ENCODE peak calls at places on chromosomes 1 and 21, in seven cellular contexts. X is A549, H is fibroblast of the aortic adventitia, J is fibroblast of mammary gland, R is AG04450, E is osteocyte, F is PC-9. A is an unnamed sample.

GRCh38 chr1:220003015-220003414 is 43.3 kb downstream of the EPRS1 start:
- DNase-seq in H (no peak), R (no peak), J (no peak), X (no peak), E (no peak), F (no peak), A (no peak)

GRCh38 chr1:23951646-23952095 is 8.0 kb upstream of the PNRC2 start:
- DNase-seq in H (peak; percentile 80), X (peak; percentile 84), E (no peak), J (peak; percentile 97), R (no peak), F (peak; percentile 81), A (peak; percentile 96)

GRCh38 chr1:186662752-186663151 is 17.5 kb downstream of the PTGS2 start:
- DNase-seq in H (peak; percentile 63), X (no peak), R (no peak), E (no peak), F (no peak), J (peak; percentile 33), A (peak; percentile 72)

GRCh38 chr1:87449348-87449963 is 120.8 kb downstream of the LMO4 start:
- DNase-seq in J (peak; percentile 40), F (no peak), E (no peak), H (peak; percentile 34), X (no peak), R (no peak), A (peak; percentile 53)

GRCh38 chr1:234770924-234771540 is 161.1 kb upstream of the IRF2BP2 start:
- DNase-seq in H (no peak), E (no peak), F (no peak), X (no peak), R (no peak), J (no peak), A (no peak)

GRCh38 chr1:240804475-240804874 is 192.5 kb upstream of the GREM2 start:
- DNase-seq in E (no peak), R (peak; percentile 1), J (no peak), F (no peak), X (no peak), H (peak; percentile 77), A (peak; percentile 46)

GRCh38 chr1:83098791-83099190 is 900.1 kb downstream of the TTLL7 start:
- DNase-seq in X (no peak), R (no peak), E (no peak), J (no peak), H (no peak), F (peak; percentile 76), A (no peak)

GRCh38 chr1:79043506-79043905 is 37.0 kb upstream of the ADGRL4 start:
- DNase-seq in E (no peak), H (peak; percentile 87), X (no peak), R (peak; percentile 8), F (no peak), J (peak; percentile 55), A (peak; percentile 74)

GRCh38 chr1:192506741-192507155 is 68.8 kb upstream of the RGS1 start:
- DNase-seq in F (no peak), H (peak; percentile 56), E (no peak), R (no peak), J (peak; percentile 71), X (peak; percentile 12), A (peak; percentile 68)

DNA sequence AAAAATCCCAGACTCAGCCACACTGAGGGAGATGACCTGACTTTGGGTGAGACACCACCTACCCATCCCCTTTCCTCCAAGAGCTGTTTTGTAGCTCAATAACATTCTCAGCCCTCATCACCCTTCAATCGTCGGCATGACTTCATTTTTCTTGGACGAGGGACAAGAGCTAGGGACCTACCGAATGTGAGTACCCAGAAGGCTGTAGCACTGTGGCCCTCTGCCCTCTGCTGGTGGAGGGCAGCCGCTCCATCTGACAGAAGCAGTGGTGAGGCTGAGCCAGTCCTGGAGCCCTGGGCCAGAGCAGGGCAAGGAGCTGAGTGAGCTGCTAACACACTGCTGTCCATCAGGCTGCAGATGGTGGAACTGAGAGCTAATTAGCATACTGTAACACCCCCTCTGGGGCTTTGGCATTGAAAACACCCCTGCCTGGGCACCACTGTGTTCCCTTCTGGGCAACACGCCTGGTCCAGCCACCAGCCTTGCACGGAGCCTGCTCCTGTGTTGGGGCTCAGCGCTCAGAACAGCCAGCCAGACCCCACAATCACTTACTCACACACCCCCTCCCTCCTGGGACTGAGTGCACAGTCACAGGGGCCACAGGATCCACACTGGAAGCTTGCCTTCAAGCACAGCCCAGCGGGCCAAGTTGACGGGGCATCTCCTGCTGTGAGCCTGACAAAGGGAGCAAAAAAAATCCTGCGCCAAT is 18.3 kb upstream of the ALPL start:
- DNase-seq in J (peak; percentile 84), E (no peak), F (peak; percentile 44), H (peak; percentile 80), X (peak; percentile 55), R (no peak), A (peak; percentile 78)
- TF ChIP-seq CTCF in J (peak; percentile 70), E (peak; percentile 67), F (peak; percentile 63), H (peak; percentile 79), X (peak; percentile 41), R (peak; percentile 64), A (peak; percentile 87)

GRCh38 chr21:38805282-38806152 is at the start of gene ETS2:
- DNase-seq in F (peak; percentile 69), X (peak; percentile 56), E (peak; percentile 91), J (peak; percentile 88), H (peak; percentile 92), R (peak; percentile 80), A (peak; percentile 94)
- TF ChIP-seq CTCF in F (peak; percentile 9), X (no peak), E (no peak), J (no peak), H (peak; percentile 0), R (no peak), A (no peak)

GRCh38 chr1:230087034-230087721 is 20.1 kb downstream of the GALNT2 start:
- DNase-seq in X (no peak), H (no peak), R (no peak), E (no peak), J (no peak), F (no peak), A (no peak)
- TF ChIP-seq CTCF in X (no peak), H (no peak), R (no peak), E (no peak), J (no peak), F (no peak), A (no peak)

DNA sequence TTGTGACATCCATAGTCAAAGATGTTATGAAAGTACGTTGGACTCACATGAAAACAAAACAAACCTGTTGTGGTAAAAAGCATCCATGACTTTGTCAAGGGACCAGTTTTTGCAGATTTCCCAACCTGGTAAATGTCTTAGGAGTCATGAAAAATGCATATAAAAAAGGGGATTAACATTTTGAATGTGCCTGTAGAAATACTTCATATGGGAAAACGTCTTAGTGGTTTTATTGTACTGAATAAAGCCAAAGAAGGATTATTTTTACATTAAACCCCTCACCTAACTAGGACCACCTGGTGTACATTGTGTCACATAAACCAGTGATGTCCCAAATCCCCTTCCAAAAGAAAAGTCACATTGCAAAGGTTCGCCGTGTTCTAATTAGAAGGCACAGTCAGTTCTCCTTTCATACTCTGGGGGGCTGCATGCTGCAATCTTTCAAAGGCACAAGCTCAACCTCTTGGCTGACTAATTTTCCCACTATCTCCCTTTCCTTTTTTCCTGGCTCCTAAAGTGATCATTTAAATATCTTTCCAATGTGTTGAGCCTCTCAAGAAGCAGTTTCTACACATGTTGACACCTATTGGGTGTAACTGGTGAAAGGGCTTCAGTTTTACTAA is 119.8 kb upstream of the SPAG17 start:
- DNase-seq in F (no peak), X (no peak), J (peak; percentile 42), H (peak; percentile 26), R (no peak), E (no peak), A (peak; percentile 10)
- TF ChIP-seq CTCF in F (peak; percentile 44), X (no peak), J (peak; percentile 68), H (peak; percentile 60), R (peak; percentile 54), E (peak; percentile 71), A (peak; percentile 53)

GRCh38 chr1:119488216-119488615 is 18.8 kb upstream of the HSD3B1 start:
- DNase-seq in E (no peak), F (no peak), H (no peak), J (no peak), R (no peak), X (no peak), A (no peak)
- TF ChIP-seq CTCF in E (no peak), F (no peak), H (no peak), J (no peak), R (no peak), X (no peak), A (no peak)

DNA sequence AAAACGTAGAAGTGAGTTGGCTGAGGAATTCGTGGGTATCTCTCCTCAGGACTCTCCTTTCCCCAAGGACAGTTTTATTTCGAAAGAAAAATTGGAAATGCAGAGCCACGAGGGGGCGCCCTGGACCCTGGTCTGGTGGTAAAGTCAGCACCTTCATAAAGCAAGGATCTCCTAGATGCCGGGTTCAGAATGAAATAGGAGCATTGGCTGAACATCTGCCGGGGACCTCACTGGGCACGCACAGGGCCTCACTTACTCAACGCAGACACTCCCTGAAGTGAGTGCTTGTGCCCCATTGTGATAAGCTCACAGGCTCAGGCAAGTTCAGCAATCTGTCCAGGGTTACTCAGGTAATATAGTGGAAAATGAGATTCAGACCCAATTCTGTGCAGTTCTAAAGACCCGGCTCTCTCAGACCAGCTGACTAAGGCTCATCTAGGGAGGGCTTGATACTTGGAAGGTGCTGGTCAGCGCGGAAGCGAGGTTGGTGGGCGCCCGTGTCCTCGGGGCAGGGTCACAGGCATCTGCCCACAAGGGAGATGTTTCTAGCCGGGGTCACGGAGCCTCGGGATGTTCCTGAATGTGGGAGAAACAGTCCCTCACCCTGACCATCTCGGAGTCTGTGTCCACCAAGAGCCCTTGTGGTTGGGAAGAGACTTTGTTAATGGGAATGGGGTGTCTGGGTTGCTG is 55.7 kb upstream of the ETV3 start:
- DNase-seq in R (peak; percentile 15), F (no peak), X (peak; percentile 66), H (peak; percentile 70), J (peak; percentile 58), E (peak; percentile 88), A (peak; percentile 70)
- TF ChIP-seq CTCF in R (peak; percentile 73), F (peak; percentile 79), X (peak; percentile 84), H (peak; percentile 72), J (peak; percentile 70), E (peak; percentile 69), A (peak; percentile 64)

GRCh38 chr1:111221276-111221632 is 6.3 kb upstream of the CHI3L2 start:
- DNase-seq in R (no peak), H (peak; percentile 55), J (no peak), X (no peak), E (no peak), F (no peak), A (no peak)

GRCh38 chr1:111222308-111223125 is 5.0 kb upstream of the CHI3L2 start:
- DNase-seq in E (peak; percentile 87), J (peak; percentile 65), R (no peak), F (peak; percentile 73), X (peak; percentile 58), H (peak; percentile 64), A (peak; percentile 72)

GRCh38 chr1:111221633-111222286 is 5.8 kb upstream of the CHI3L2 start:
- DNase-seq in F (no peak), J (no peak), E (no peak), H (peak; percentile 57), R (no peak), X (no peak), A (peak; percentile 27)

GRCh38 chr1:111225091-111225490 is 2.4 kb upstream of the CHI3L2 start:
- DNase-seq in J (no peak), X (no peak), H (no peak), F (no peak), E (no peak), R (no peak), A (no peak)

DNA sequence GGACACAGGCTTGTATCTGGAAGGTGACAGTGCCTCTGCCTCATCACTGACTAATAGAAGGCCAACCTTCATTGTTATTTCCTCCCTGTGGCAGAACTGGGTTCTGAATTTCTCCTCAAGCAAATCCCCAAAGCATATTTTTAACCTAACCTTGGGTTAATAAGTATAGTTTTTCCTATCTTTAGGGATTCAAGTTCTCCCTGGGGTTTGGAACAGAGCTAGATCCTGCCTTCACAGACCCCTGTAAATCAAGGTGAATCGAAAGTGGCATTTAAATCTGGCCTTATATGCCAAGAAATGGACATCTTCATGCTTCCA is 4.4 kb upstream of the CHI3L2 start:
- DNase-seq in X (no peak), F (no peak), E (no peak), H (no peak), R (no peak), J (no peak), A (no peak)
- TF ChIP-seq CTCF in X (no peak), F (peak; percentile 46), E (no peak), H (no peak), R (no peak), J (no peak), A (no peak)

A was measured in cardiac fibroblast.